ENCODE peak calls at places on chromosomes 12 and 14, in eight cellular contexts. E is H1, H is sigmoid colon, F is prostate gland, M is transverse colon, C is HCT116, B is stomach, A is breast epithelium. N is an unnamed sample.

GRCh38 chr12:95429172-95429510 is 44.8 kb upstream of the METAP2 start:
- DNase-seq in C (no peak), F (no peak), H (no peak), A (peak), M (no peak), B (no peak), E (no peak), N (no peak)

GRCh38 chr12:79250186-79250585 is 385.6 kb downstream of the SYT1 start:
- DNase-seq in E (no peak), C (no peak), H (no peak), F (no peak), B (no peak), A (no peak), M (no peak), N (no peak)

GRCh38 chr12:32107376-32108267 is 975 bp downstream of the BICD1 start:
- DNase-seq in E (no peak), A (peak), H (no peak), F (no peak), B (no peak), M (peak), C (peak), N (no peak)

GRCh38 chr14:81743605-81744004 is 210.0 kb upstream of the SEL1L start:
- DNase-seq in F (no peak), E (no peak), B (no peak), C (no peak), H (no peak), A (no peak), M (no peak), N (no peak)

GRCh38 chr14:89186850-89187376 is 230.1 kb downstream of the FOXN3 start:
- DNase-seq in B (no peak), F (no peak), E (no peak), C (no peak), A (no peak), H (no peak), M (no peak), N (no peak)

GRCh38 chr12:47742253-47742825 is 16.3 kb downstream of the RAPGEF3 start:
- DNase-seq in B (peak), M (peak), E (no peak), H (no peak), C (peak), F (no peak), A (no peak), N (peak)

GRCh38 chr12:23221066-23221465 is 596.1 kb downstream of the ETNK1 start:
- DNase-seq in C (no peak), F (no peak), E (no peak), H (no peak), M (no peak), A (no peak), B (no peak), N (no peak)

GRCh38 chr12:48380596-48380995 is 29.9 kb upstream of the ZNF641 start:
- DNase-seq in F (no peak), A (no peak), E (no peak), M (no peak), H (no peak), B (no peak), C (no peak), N (no peak)

GRCh38 chr12:24907464-24907863 is 41.4 kb downstream of the BCAT1 start:
- DNase-seq in E (no peak), B (no peak), A (no peak), M (no peak), C (no peak), H (no peak), F (no peak), N (no peak)

GRCh38 chr14:79656496-79656895 is 554.8 kb downstream of the DIO2 start:
- DNase-seq in C (no peak), B (no peak), E (no peak), A (no peak), H (no peak), M (no peak), F (no peak), N (no peak)

GRCh38 chr14:72165151-72165715 is 233.0 kb downstream of the RGS6 start:
- DNase-seq in B (no peak), M (no peak), A (no peak), H (no peak), F (no peak), E (no peak), C (no peak), N (no peak)

GRCh38 chr14:53167602-53168328 is 14.6 kb upstream of the DDHD1 start:
- DNase-seq in E (no peak), A (no peak), B (no peak), M (no peak), F (no peak), C (no peak), H (no peak), N (no peak)

GRCh38 chr12:132700212-132700913 is 10.3 kb upstream of the PGAM5 start:
- DNase-seq in C (no peak), F (no peak), M (no peak), A (no peak), B (no peak), E (no peak), H (no peak), N (no peak)

GRCh38 chr12:108629824-108630476 is 3.7 kb downstream of the SELPLG start:
- DNase-seq in E (no peak), F (no peak), A (no peak), M (no peak), C (no peak), H (no peak), B (no peak), N (peak)
- TF ChIP-seq POLR2AphosphoS5 in E (no peak), F (no peak), A (no peak), M (peak), C (no peak), H (no peak), B (no peak), N (no peak)

DNA sequence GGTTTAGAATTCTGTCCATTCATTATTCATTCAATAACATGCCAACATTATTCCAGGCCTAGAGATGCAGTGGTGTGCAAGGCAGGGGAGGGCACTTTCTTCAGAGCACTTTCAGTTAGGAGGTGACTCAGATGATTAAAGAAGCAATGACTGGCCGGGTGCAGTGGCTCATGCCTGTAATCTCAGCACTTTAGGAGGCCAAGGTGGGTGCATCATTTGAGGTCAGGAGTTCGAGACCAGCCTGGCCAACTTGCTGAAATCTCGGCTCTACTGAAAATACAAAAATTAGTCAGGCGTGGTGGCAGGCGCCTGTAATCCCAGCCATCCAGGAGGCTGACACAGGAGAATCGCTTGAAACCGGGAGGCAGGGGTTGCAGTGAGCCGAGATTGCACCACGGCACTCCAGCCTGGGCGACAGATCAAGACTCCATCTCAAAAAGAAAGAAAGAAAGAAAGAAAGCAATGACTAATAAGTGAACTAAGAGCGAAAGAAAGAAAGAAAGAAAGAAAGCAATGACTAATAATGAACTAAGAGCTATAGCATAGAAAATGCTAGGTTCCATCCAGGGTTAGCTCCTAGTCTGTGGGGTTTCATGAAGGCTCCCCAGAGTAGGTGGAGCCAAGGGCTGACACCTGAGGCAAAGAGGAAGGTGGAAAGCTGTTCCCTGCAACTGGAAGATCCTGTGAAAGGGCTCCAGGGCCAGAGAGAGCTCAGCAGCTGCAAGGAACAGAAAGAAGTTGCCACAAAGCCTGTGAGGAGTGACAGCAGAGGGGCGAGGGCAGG is 334.5 kb downstream of the CACNA1C start:
- DNase-seq in A (no peak), C (no peak), F (no peak), E (no peak), M (no peak), B (no peak), H (no peak), N (no peak)
- TF ChIP-seq POLR2AphosphoS5 in A (no peak), C (no peak), F (no peak), E (no peak), M (no peak), B (no peak), H (no peak), N (no peak)

DNA sequence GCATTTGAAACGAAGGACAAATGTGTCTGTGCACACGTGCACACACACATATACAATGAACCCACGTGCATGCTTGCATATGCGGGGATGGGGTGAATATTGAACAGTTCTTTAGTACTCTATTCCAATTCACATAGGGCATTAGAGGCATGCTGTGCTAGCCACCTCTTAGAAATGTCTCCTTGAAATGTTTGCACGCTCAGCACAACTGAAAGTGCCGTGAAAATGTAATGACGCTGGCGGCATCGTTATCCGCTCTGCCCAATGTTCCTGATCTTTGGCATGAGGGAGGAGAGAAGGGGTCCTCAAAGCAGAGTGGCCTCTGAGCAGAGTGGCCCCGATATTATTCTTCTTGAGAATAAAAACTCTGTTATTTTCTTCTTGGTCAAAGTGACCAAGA is 37.9 kb downstream of the CIT start:
- DNase-seq in H (no peak), M (no peak), E (no peak), F (no peak), A (no peak), B (no peak), C (no peak), N (no peak)
- TF ChIP-seq POLR2AphosphoS5 in H (no peak), M (no peak), E (no peak), F (no peak), A (no peak), B (no peak), C (no peak), N (no peak)

GRCh38 chr14:59475709-59476108 is 8.5 kb downstream of the L3HYPDH start:
- DNase-seq in B (no peak), C (no peak), A (no peak), E (no peak), M (no peak), H (no peak), F (no peak), N (no peak)
- TF ChIP-seq POLR2AphosphoS5 in B (no peak), C (no peak), A (no peak), E (no peak), M (no peak), H (no peak), F (no peak), N (no peak)

DNA sequence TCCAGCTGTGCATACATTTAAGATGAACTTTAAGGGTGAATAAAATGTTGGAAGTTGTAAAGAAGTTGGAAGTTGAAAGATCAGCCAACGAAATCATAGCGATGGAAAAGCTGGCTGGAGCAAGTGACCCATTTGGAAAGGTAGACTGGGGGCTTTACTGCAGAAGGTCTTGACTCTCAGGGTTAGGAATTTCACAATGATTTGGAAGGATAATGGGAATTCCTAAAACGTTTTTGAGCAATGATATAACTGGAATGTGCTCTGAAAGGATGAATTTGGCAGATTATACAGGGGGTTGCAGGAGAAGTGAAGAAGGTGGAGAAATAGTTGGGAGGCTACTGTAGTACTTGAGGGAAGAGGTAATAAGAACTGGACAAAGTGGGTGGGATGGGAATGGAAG is 27.4 kb downstream of the EMP1 start:
- DNase-seq in H (no peak), E (no peak), A (no peak), B (no peak), F (no peak), C (no peak), M (no peak), N (no peak)
- TF ChIP-seq POLR2AphosphoS5 in H (no peak), E (no peak), A (no peak), B (no peak), F (no peak), C (no peak), M (no peak), N (no peak)

DNA sequence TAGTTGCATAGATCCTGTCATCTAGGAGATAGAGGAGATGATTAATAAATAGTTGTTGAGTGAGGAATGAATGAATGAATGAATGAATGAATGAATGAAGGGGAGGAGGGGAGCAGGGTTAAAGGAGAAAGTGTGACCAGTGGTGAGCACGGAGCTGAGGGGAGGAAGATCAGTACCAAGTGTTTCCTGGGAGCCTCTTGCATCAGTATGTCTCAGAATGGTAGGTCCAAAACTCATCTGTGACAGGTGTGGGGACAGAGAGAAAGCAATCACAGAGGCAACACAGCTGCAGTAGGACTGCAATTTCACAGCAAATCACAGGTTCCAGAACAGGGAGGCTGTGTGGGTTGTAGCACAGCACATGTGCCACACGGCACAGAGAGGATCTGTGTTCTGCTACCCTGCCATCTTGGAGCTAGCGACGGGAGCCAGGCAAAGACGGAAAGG is 14.5 kb upstream of the TNFRSF1A start:
- DNase-seq in E (no peak), H (no peak), C (no peak), B (no peak), F (no peak), A (no peak), M (no peak), N (no peak)
- TF ChIP-seq POLR2AphosphoS5 in E (no peak), H (no peak), C (no peak), B (no peak), F (no peak), A (no peak), M (no peak), N (no peak)

N was measured in HL-60.